ENCODE peak calls at places on chromosomes 2 and 18, in ten cellular contexts. One of them, this sample, is unnamed.

GRCh38 chr18:68244786-68245185 is 470.1 kb downstream of the TMX3 start:
- DNase-seq in fibroblast of the aortic adventitia: peak
- DNase-seq in AG09319: no peak
- DNase-seq in A673: no peak
- DNase-seq in H9: no peak
- DNase-seq in keratinocyte: no peak
- DNase-seq in breast epithelium: no peak
- DNase-seq in esophagus squamous epithelium: no peak
- DNase-seq in neural crest cell: no peak
- DNase-seq in endodermal cell: no peak
- DNase-seq in this sample: no peak

GRCh38 chr18:77203071-77203470 is 46.6 kb upstream of the GALR1 start:
- DNase-seq in esophagus squamous epithelium: no peak
- DNase-seq in neural crest cell: no peak
- DNase-seq in AG09319: no peak
- DNase-seq in breast epithelium: no peak
- DNase-seq in fibroblast of the aortic adventitia: no peak
- DNase-seq in keratinocyte: no peak
- DNase-seq in H9: no peak
- DNase-seq in endodermal cell: peak
- DNase-seq in A673: no peak
- DNase-seq in this sample: peak

GRCh38 chr18:43661570-43661969 is 384.3 kb upstream of the SYT4 start:
- DNase-seq in keratinocyte: peak
- DNase-seq in breast epithelium: no peak
- DNase-seq in H9: peak
- DNase-seq in esophagus squamous epithelium: no peak
- DNase-seq in A673: peak
- DNase-seq in neural crest cell: no peak
- DNase-seq in fibroblast of the aortic adventitia: peak
- DNase-seq in endodermal cell: peak
- DNase-seq in AG09319: no peak
- DNase-seq in this sample: peak

GRCh38 chr2:3466966-3467365 is 52.4 kb downstream of the ADI1 start:
- DNase-seq in fibroblast of the aortic adventitia: no peak
- DNase-seq in endodermal cell: no peak
- DNase-seq in H9: no peak
- DNase-seq in AG09319: no peak
- DNase-seq in breast epithelium: no peak
- DNase-seq in neural crest cell: no peak
- DNase-seq in keratinocyte: no peak
- DNase-seq in esophagus squamous epithelium: no peak
- DNase-seq in A673: no peak
- DNase-seq in this sample: no peak

GRCh38 chr2:213119061-213119809 is 32.2 kb downstream of the IKZF2 start:
- DNase-seq in neural crest cell: no peak
- DNase-seq in H9: no peak
- DNase-seq in keratinocyte: peak
- DNase-seq in esophagus squamous epithelium: no peak
- DNase-seq in breast epithelium: no peak
- DNase-seq in A673: no peak
- DNase-seq in fibroblast of the aortic adventitia: peak
- DNase-seq in endodermal cell: no peak
- DNase-seq in AG09319: no peak
- DNase-seq in this sample: no peak

GRCh38 chr2:46984642-46985476 is 69.3 kb upstream of the MCFD2 start:
- DNase-seq in neural crest cell: no peak
- DNase-seq in breast epithelium: no peak
- DNase-seq in esophagus squamous epithelium: no peak
- DNase-seq in A673: peak
- DNase-seq in H9: no peak
- DNase-seq in keratinocyte: peak
- DNase-seq in endodermal cell: no peak
- DNase-seq in AG09319: peak
- DNase-seq in fibroblast of the aortic adventitia: peak
- DNase-seq in this sample: no peak

GRCh38 chr18:39938678-39939077 is 2016.4 kb upstream of the PIK3C3 start:
- DNase-seq in fibroblast of the aortic adventitia: no peak
- DNase-seq in breast epithelium: no peak
- DNase-seq in AG09319: no peak
- DNase-seq in neural crest cell: no peak
- DNase-seq in esophagus squamous epithelium: no peak
- DNase-seq in keratinocyte: no peak
- DNase-seq in H9: no peak
- DNase-seq in A673: no peak
- DNase-seq in endodermal cell: no peak
- DNase-seq in this sample: no peak

GRCh38 chr2:42848270-42848669 is 55.9 kb upstream of the HAAO start:
- DNase-seq in A673: no peak
- DNase-seq in AG09319: no peak
- DNase-seq in endodermal cell: peak
- DNase-seq in neural crest cell: no peak
- DNase-seq in keratinocyte: no peak
- DNase-seq in fibroblast of the aortic adventitia: peak
- DNase-seq in breast epithelium: no peak
- DNase-seq in H9: no peak
- DNase-seq in esophagus squamous epithelium: no peak
- DNase-seq in this sample: no peak

GRCh38 chr2:140880573-140880972 is 1250.2 kb downstream of the LRP1B start:
- DNase-seq in esophagus squamous epithelium: no peak
- DNase-seq in A673: no peak
- DNase-seq in breast epithelium: no peak
- DNase-seq in neural crest cell: no peak
- DNase-seq in H9: no peak
- DNase-seq in keratinocyte: no peak
- DNase-seq in endodermal cell: no peak
- DNase-seq in fibroblast of the aortic adventitia: no peak
- DNase-seq in AG09319: no peak
- DNase-seq in this sample: no peak

GRCh38 chr2:128359841-128360240 is 41.2 kb upstream of the HS6ST1 start:
- DNase-seq in fibroblast of the aortic adventitia: no peak
- DNase-seq in AG09319: no peak
- DNase-seq in keratinocyte: no peak
- DNase-seq in endodermal cell: peak
- DNase-seq in H9: no peak
- DNase-seq in neural crest cell: no peak
- DNase-seq in esophagus squamous epithelium: no peak
- DNase-seq in A673: no peak
- DNase-seq in breast epithelium: peak
- DNase-seq in this sample: no peak

DNA sequence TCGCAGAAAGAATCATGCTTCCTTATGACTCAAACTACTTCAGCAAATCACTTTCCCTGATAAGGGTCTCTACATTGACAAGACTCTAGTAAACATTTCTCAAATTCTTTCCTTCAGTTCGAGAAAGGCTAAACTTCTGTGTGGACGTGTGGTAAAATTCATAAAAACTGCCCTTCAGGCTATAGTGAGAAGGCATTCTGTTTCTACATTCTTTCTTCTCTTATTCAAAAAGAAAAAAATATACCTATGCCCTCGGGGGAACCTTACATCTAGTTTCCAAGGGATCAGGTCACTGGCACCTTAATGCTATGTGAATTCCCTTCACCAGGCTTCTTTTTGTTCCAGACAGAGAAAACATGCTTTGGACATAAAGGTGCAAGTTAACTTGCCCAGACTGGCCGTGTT is 4.9 kb downstream of the VIT start:
- DNase-seq in esophagus squamous epithelium: no peak
- DNase-seq in endodermal cell: no peak
- DNase-seq in fibroblast of the aortic adventitia: peak
- DNase-seq in keratinocyte: peak
- DNase-seq in neural crest cell: no peak
- DNase-seq in AG09319: no peak
- DNase-seq in breast epithelium: no peak
- DNase-seq in A673: no peak
- DNase-seq in H9: no peak
- DNase-seq in this sample: no peak
- TF ChIP-seq CTCF in esophagus squamous epithelium: peak
- TF ChIP-seq CTCF in endodermal cell: peak
- TF ChIP-seq CTCF in fibroblast of the aortic adventitia: no peak
- TF ChIP-seq CTCF in keratinocyte: peak
- TF ChIP-seq CTCF in neural crest cell: no peak
- TF ChIP-seq CTCF in AG09319: no peak
- TF ChIP-seq CTCF in breast epithelium: peak
- TF ChIP-seq CTCF in A673: no peak
- TF ChIP-seq CTCF in H9: peak
- TF ChIP-seq CTCF in this sample: peak

DNA sequence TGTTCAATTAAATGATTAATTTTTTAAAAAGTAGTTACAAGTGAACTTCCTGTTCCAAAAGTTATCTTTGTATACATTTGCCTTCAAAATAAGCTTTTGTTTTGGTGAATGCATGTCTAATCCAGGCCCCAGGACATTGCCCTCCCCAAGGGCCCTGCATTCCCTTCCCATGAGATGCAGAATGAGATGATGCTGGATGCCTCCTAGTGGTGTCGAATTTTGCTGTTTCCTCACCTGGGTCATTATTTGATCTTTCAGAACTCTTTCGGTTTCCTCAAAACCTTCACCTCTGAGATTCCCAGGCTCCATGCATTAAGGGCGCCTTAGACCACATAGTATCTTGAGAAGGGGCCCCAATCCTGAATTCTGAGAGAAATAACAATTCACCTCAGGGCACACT is 728.8 kb downstream of the CNTNAP5 start:
- DNase-seq in AG09319: no peak
- DNase-seq in H9: no peak
- DNase-seq in neural crest cell: no peak
- DNase-seq in breast epithelium: no peak
- DNase-seq in keratinocyte: no peak
- DNase-seq in fibroblast of the aortic adventitia: no peak
- DNase-seq in endodermal cell: peak
- DNase-seq in esophagus squamous epithelium: no peak
- DNase-seq in A673: no peak
- DNase-seq in this sample: no peak
- TF ChIP-seq CTCF in AG09319: no peak
- TF ChIP-seq CTCF in H9: peak
- TF ChIP-seq CTCF in neural crest cell: no peak
- TF ChIP-seq CTCF in breast epithelium: no peak
- TF ChIP-seq CTCF in keratinocyte: no peak
- TF ChIP-seq CTCF in fibroblast of the aortic adventitia: no peak
- TF ChIP-seq CTCF in endodermal cell: peak
- TF ChIP-seq CTCF in esophagus squamous epithelium: no peak
- TF ChIP-seq CTCF in A673: no peak
- TF ChIP-seq CTCF in this sample: no peak

GRCh38 chr2:219388127-219388844 is 574 bp upstream of the DNPEP start:
- DNase-seq in A673: peak
- DNase-seq in endodermal cell: peak
- DNase-seq in keratinocyte: peak
- DNase-seq in fibroblast of the aortic adventitia: peak
- DNase-seq in breast epithelium: peak
- DNase-seq in H9: peak
- DNase-seq in esophagus squamous epithelium: peak
- DNase-seq in AG09319: peak
- DNase-seq in neural crest cell: peak
- DNase-seq in this sample: peak
- TF ChIP-seq CTCF in A673: peak
- TF ChIP-seq CTCF in endodermal cell: peak
- TF ChIP-seq CTCF in keratinocyte: peak
- TF ChIP-seq CTCF in fibroblast of the aortic adventitia: peak
- TF ChIP-seq CTCF in breast epithelium: peak
- TF ChIP-seq CTCF in H9: peak
- TF ChIP-seq CTCF in esophagus squamous epithelium: peak
- TF ChIP-seq CTCF in AG09319: peak
- TF ChIP-seq CTCF in neural crest cell: peak
- TF ChIP-seq CTCF in this sample: peak

GRCh38 chr2:222050981-222051380 is 247.8 kb downstream of the PAX3 start:
- DNase-seq in fibroblast of the aortic adventitia: no peak
- DNase-seq in AG09319: no peak
- DNase-seq in breast epithelium: no peak
- DNase-seq in endodermal cell: no peak
- DNase-seq in esophagus squamous epithelium: no peak
- DNase-seq in A673: no peak
- DNase-seq in neural crest cell: no peak
- DNase-seq in H9: no peak
- DNase-seq in keratinocyte: no peak
- DNase-seq in this sample: no peak

GRCh38 chr2:222054813-222055212 is 244.0 kb downstream of the PAX3 start:
- DNase-seq in keratinocyte: no peak
- DNase-seq in breast epithelium: no peak
- DNase-seq in H9: no peak
- DNase-seq in A673: no peak
- DNase-seq in neural crest cell: no peak
- DNase-seq in esophagus squamous epithelium: no peak
- DNase-seq in AG09319: no peak
- DNase-seq in fibroblast of the aortic adventitia: no peak
- DNase-seq in endodermal cell: no peak
- DNase-seq in this sample: no peak

GRCh38 chr2:222049946-222050345 is 248.9 kb downstream of the PAX3 start:
- DNase-seq in fibroblast of the aortic adventitia: no peak
- DNase-seq in keratinocyte: no peak
- DNase-seq in endodermal cell: no peak
- DNase-seq in esophagus squamous epithelium: no peak
- DNase-seq in neural crest cell: no peak
- DNase-seq in AG09319: no peak
- DNase-seq in A673: no peak
- DNase-seq in H9: no peak
- DNase-seq in breast epithelium: no peak
- DNase-seq in this sample: no peak

GRCh38 chr2:222055328-222055727 is 243.5 kb downstream of the PAX3 start:
- DNase-seq in H9: no peak
- DNase-seq in fibroblast of the aortic adventitia: no peak
- DNase-seq in keratinocyte: no peak
- DNase-seq in endodermal cell: peak
- DNase-seq in A673: no peak
- DNase-seq in breast epithelium: no peak
- DNase-seq in neural crest cell: no peak
- DNase-seq in AG09319: no peak
- DNase-seq in esophagus squamous epithelium: no peak
- DNase-seq in this sample: no peak

GRCh38 chr2:222052934-222053367 is 245.8 kb downstream of the PAX3 start:
- DNase-seq in keratinocyte: no peak
- DNase-seq in H9: peak
- DNase-seq in endodermal cell: peak
- DNase-seq in AG09319: no peak
- DNase-seq in breast epithelium: no peak
- DNase-seq in neural crest cell: no peak
- DNase-seq in esophagus squamous epithelium: no peak
- DNase-seq in fibroblast of the aortic adventitia: no peak
- DNase-seq in A673: peak
- DNase-seq in this sample: peak
- TF ChIP-seq CTCF in keratinocyte: peak
- TF ChIP-seq CTCF in H9: peak
- TF ChIP-seq CTCF in endodermal cell: peak
- TF ChIP-seq CTCF in AG09319: no peak
- TF ChIP-seq CTCF in breast epithelium: no peak
- TF ChIP-seq CTCF in neural crest cell: peak
- TF ChIP-seq CTCF in esophagus squamous epithelium: no peak
- TF ChIP-seq CTCF in fibroblast of the aortic adventitia: no peak
- TF ChIP-seq CTCF in A673: peak
- TF ChIP-seq CTCF in this sample: peak

GRCh38 chr2:161008311-161008710 is 151.9 kb upstream of the TANK start:
- DNase-seq in H9: no peak
- DNase-seq in breast epithelium: no peak
- DNase-seq in keratinocyte: no peak
- DNase-seq in neural crest cell: no peak
- DNase-seq in fibroblast of the aortic adventitia: no peak
- DNase-seq in A673: no peak
- DNase-seq in AG09319: no peak
- DNase-seq in esophagus squamous epithelium: no peak
- DNase-seq in endodermal cell: no peak
- DNase-seq in this sample: no peak

GRCh38 chr2:161005170-161005569 is 155.1 kb upstream of the TANK start:
- DNase-seq in esophagus squamous epithelium: no peak
- DNase-seq in fibroblast of the aortic adventitia: no peak
- DNase-seq in H9: no peak
- DNase-seq in breast epithelium: no peak
- DNase-seq in endodermal cell: no peak
- DNase-seq in neural crest cell: no peak
- DNase-seq in A673: no peak
- DNase-seq in keratinocyte: no peak
- DNase-seq in AG09319: no peak
- DNase-seq in this sample: no peak

GRCh38 chr2:161004379-161004778 is 155.8 kb upstream of the TANK start:
- DNase-seq in endodermal cell: no peak
- DNase-seq in fibroblast of the aortic adventitia: peak
- DNase-seq in H9: no peak
- DNase-seq in breast epithelium: no peak
- DNase-seq in keratinocyte: no peak
- DNase-seq in AG09319: no peak
- DNase-seq in esophagus squamous epithelium: no peak
- DNase-seq in A673: peak
- DNase-seq in neural crest cell: no peak
- DNase-seq in this sample: no peak
- TF ChIP-seq CTCF in endodermal cell: peak
- TF ChIP-seq CTCF in fibroblast of the aortic adventitia: peak
- TF ChIP-seq CTCF in H9: peak
- TF ChIP-seq CTCF in breast epithelium: no peak
- TF ChIP-seq CTCF in keratinocyte: peak
- TF ChIP-seq CTCF in AG09319: peak
- TF ChIP-seq CTCF in esophagus squamous epithelium: no peak
- TF ChIP-seq CTCF in A673: peak
- TF ChIP-seq CTCF in neural crest cell: peak
- TF ChIP-seq CTCF in this sample: peak